ENCODE peak calls at places on chromosomes 12 and 14, in six cellular contexts. U is IMR-90, A is mesendoderm, Y is neuronal stem cell, W is mesenchymal stem cell, R is H1. H is an unnamed sample.

GRCh38 chr12:124397807-124398577 is 103.1 kb downstream of the RFLNA start:
- DNase-seq in A (no peak), Y (no peak), W (no peak), U (peak; percentile 41), R (no peak), H (no peak)

GRCh38 chr14:51576112-51576420 is 75.6 kb upstream of the FRMD6 start:
- DNase-seq in R (peak; percentile 27), A (peak; percentile 83), U (peak; percentile 63), Y (no peak), W (peak; percentile 76), H (peak; percentile 49)

GRCh38 chr12:1801285-1801975 is 18.9 kb upstream of the LRTM2 start:
- DNase-seq in W (no peak), A (no peak), U (peak; percentile 29), Y (no peak), R (no peak), H (peak; percentile 24)

GRCh38 chr14:101017209-101017608 is 113.7 kb upstream of the RTL1 start:
- DNase-seq in W (no peak), Y (no peak), U (peak; percentile 51), R (no peak), A (peak; percentile 7), H (peak; percentile 8)

GRCh38 chr12:30795660-30796507 is 41.1 kb upstream of the CAPRIN2 start:
- DNase-seq in A (peak; percentile 95), U (peak; percentile 80), Y (peak; percentile 53), R (no peak), W (peak; percentile 87), H (peak; percentile 89)

GRCh38 chr12:75162845-75163244 is 46.8 kb downstream of the KCNC2 start:
- DNase-seq in R (no peak), A (no peak), Y (no peak), W (no peak), U (no peak), H (no peak)

GRCh38 chr12:68786929-68787328 is 21.0 kb upstream of the MDM2 start:
- DNase-seq in A (no peak), Y (no peak), U (no peak), W (no peak), R (no peak), H (no peak)

GRCh38 chr14:69713127-69713800 is 53.7 kb upstream of the SRSF5 start:
- DNase-seq in U (no peak), Y (peak; percentile 45), W (no peak), A (peak; percentile 75), R (no peak), H (peak; percentile 88)

GRCh38 chr14:59583755-59584154 is 7.1 kb upstream of the CCDC175 start:
- DNase-seq in U (peak; percentile 47), W (no peak), R (no peak), A (peak; percentile 43), Y (no peak), H (peak; percentile 45)

GRCh38 chr12:17097674-17098073 is 491.7 kb upstream of the LMO3 start:
- DNase-seq in Y (no peak), U (peak; percentile 3), W (no peak), R (no peak), A (no peak), H (no peak)

GRCh38 chr14:67411820-67412421 is at the start of gene PLEK2:
- DNase-seq in A (no peak), Y (no peak), R (no peak), W (no peak), U (no peak), H (no peak)

GRCh38 chr12:71164877-71165197 is 7.0 kb upstream of the TSPAN8 start:
- DNase-seq in W (no peak), R (no peak), A (no peak), U (no peak), Y (no peak), H (no peak)

GRCh38 chr12:96720363-96720705 is 186.7 kb upstream of the NEDD1 start:
- DNase-seq in Y (no peak), A (peak; percentile 2), W (no peak), R (no peak), U (no peak), H (peak; percentile 58)

GRCh38 chr14:22531451-22532344 is 57.3 kb downstream of the DAD1 start:
- DNase-seq in R (no peak), Y (no peak), W (no peak), A (no peak), U (no peak), H (no peak)

GRCh38 chr14:75126121-75126544 is 715 bp downstream of the NEK9 start:
- DNase-seq in W (peak; percentile 52), U (no peak), Y (no peak), A (no peak), R (no peak), H (no peak)

DNA sequence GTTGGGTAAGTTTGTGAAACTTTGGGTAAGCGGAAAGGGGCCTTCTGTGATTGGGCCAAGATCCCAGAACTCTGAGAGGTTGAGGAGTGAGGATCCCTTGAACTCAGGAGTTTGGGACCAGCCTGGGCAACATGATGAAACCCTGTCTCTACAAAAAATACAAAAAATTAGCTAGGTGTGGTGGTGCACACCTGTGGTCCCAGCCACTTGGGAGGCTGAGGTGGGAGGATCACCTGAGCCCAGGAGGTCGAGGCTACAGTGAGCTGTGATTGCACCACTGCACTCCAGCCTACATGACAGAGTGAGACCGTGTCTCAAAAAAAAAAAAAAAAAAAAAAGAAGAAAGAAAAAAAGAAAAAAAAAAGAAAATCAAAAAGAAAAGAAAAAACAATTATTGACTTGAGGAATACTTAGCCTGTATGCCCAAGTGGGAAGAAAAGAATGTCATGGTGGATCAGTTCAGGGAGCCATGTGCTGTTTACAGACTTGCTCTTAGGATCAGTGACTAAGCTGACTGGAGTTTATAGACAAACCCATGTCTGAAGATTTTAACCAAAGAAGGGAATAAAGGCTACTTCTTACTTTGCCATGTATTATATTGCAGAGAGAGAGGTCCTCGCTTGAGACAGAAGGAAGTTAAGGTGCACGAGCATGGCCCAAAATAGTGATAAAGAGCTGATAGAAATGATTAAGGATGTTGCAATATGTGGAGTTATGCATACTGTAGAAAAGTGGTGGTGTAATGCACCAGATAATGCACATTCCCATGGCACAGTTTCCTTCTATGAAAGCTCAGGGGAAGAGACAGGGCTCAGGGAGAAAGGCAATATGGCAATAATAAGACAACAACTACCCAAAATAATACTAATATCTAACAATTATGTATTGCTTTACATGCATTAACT is 881 bp downstream of the HSD17B6 start:
- DNase-seq in R (no peak), Y (no peak), W (peak; percentile 82), U (peak; percentile 82), A (no peak), H (no peak)
- H2BK15ac ChIP-seq in R (no peak overlapping the region), Y (no peak overlapping the region), W (no peak overlapping the region), U (no peak overlapping the region), A (no peak overlapping the region), H (no peak overlapping the region)

DNA sequence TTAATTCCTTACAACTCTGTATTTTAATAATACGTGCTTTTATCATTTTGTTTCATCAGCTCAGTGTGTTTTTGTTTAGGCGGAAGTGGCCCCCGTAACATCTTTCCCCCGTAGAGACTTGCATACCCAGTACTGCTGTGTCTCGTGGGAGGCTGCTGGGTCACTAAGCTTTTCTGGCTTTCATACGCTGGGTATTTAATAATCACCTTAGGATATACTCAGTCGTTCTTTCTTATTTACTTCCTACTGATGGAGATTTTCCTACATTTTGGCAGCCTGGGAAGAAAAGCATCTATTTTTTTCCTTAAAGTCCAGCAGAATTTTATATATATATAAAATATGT is 26.6 kb downstream of the SFSWAP start:
- DNase-seq in W (no peak), R (no peak), A (no peak), U (no peak), Y (no peak), H (no peak)
- H2BK15ac ChIP-seq in W (no peak overlapping the region), R (no peak overlapping the region), A (no peak overlapping the region), U (no peak overlapping the region), Y (no peak overlapping the region), H (no peak overlapping the region)

GRCh38 chr14:76673261-76673660 is 88.0 kb upstream of the VASH1 start:
- DNase-seq in R (no peak), W (no peak), Y (no peak), A (no peak), U (no peak), H (no peak)
- H2BK15ac ChIP-seq in R (no peak overlapping the region), W (no peak overlapping the region), Y (no peak overlapping the region), A (no peak overlapping the region), U (no peak overlapping the region), H (no peak overlapping the region)

GRCh38 chr14:20675669-20676068 is 8.7 kb upstream of the RNASE4 start:
- DNase-seq in R (no peak), Y (no peak), W (no peak), U (no peak), A (no peak), H (no peak)
- H2BK15ac ChIP-seq in R (no peak overlapping the region), Y (no peak overlapping the region), W (no peak overlapping the region), U (no peak overlapping the region), A (no peak overlapping the region), H (no peak overlapping the region)

GRCh38 chr12:110289021-110289710 is 8.1 kb downstream of the ATP2A2 start:
- DNase-seq in U (no peak), A (peak; percentile 73), Y (no peak), R (no peak), W (no peak), H (no peak)
- H2BK15ac ChIP-seq in U (no peak overlapping the region), A (no peak overlapping the region), Y (no peak overlapping the region), R (no peak overlapping the region), W (no peak overlapping the region), H (no peak overlapping the region)

DNA sequence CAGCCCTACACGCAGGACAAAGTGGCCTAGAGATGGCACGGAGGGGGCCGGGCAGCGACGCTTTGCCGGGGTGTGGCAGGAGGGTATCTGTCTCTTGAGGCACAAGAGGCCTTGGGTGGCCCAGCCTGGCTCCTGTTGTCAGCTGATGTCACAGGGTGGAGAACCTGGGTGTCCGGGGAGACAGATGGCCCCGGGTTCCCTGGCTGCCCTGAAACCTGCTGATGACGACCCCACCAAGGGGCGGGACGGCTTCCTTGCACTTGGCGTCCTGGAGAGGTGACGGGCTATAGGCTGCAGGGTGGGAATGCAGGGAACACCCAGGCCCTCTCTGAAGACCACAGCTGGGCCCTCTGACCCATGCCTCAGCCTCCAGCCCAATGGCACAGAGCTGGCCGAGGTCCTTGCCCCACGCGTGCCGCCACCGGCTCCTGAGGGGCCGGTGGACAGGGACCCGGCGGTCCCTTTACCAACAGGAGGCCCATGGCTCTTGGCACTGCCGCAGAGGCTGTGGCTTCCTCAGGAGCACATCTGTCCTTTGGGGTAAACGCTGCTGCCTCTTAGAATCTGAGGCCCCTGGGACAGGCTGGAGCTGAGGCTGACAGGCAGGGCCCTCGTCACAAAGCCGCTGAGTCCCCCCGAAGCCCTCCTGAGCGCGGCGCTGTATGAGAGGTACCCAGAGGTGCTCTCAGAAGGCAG is 16.4 kb downstream of the TRMT61A start:
- DNase-seq in R (no peak), Y (no peak), W (no peak), A (no peak), U (no peak), H (no peak)
- H2BK15ac ChIP-seq in R (no peak overlapping the region), Y (peak overlapping the region; percentile 70), W (no peak overlapping the region), A (no peak overlapping the region), U (no peak overlapping the region), H (no peak overlapping the region)